ENCODE peak calls at places on chromosomes 6 and 20, in ten cellular contexts. One of them, this sample, is unnamed.

GRCh38 chr6:5471044-5471443 is 209.7 kb downstream of the FARS2 start:
- DNase-seq in cardiac muscle cell: peak
- DNase-seq in fibroblast of lung: peak
- DNase-seq in AG04450: peak
- DNase-seq in GM06990: no peak
- DNase-seq in GM12865: peak
- DNase-seq in stomach: peak
- DNase-seq in testis: peak
- DNase-seq in HL-60: peak
- DNase-seq in CD8-positive, alpha-beta T cell: peak
- DNase-seq in this sample: no peak

GRCh38 chr6:54515013-54515412 is 206.8 kb downstream of the TINAG start:
- DNase-seq in cardiac muscle cell: no peak
- DNase-seq in fibroblast of lung: peak
- DNase-seq in AG04450: no peak
- DNase-seq in GM06990: no peak
- DNase-seq in GM12865: no peak
- DNase-seq in stomach: no peak
- DNase-seq in testis: no peak
- DNase-seq in HL-60: no peak
- DNase-seq in CD8-positive, alpha-beta T cell: no peak
- DNase-seq in this sample: no peak

GRCh38 chr6:96124778-96125177 is 109.0 kb downstream of the FUT9 start:
- DNase-seq in cardiac muscle cell: no peak
- DNase-seq in fibroblast of lung: peak
- DNase-seq in AG04450: no peak
- DNase-seq in GM06990: no peak
- DNase-seq in GM12865: no peak
- DNase-seq in stomach: no peak
- DNase-seq in testis: no peak
- DNase-seq in HL-60: no peak
- DNase-seq in CD8-positive, alpha-beta T cell: no peak
- DNase-seq in this sample: no peak

GRCh38 chr6:168815229-168815628 is 374.2 kb downstream of the SMOC2 start:
- DNase-seq in cardiac muscle cell: no peak
- DNase-seq in fibroblast of lung: no peak
- DNase-seq in AG04450: no peak
- DNase-seq in GM06990: no peak
- DNase-seq in GM12865: no peak
- DNase-seq in stomach: no peak
- DNase-seq in testis: no peak
- DNase-seq in HL-60: no peak
- DNase-seq in CD8-positive, alpha-beta T cell: no peak
- DNase-seq in this sample: no peak

GRCh38 chr6:152642578-152643375 is 5.6 kb upstream of the SYNE1 start:
- DNase-seq in cardiac muscle cell: peak
- DNase-seq in fibroblast of lung: peak
- DNase-seq in AG04450: no peak
- DNase-seq in GM06990: no peak
- DNase-seq in GM12865: peak
- DNase-seq in stomach: peak
- DNase-seq in testis: peak
- DNase-seq in HL-60: peak
- DNase-seq in CD8-positive, alpha-beta T cell: peak
- DNase-seq in this sample: no peak

GRCh38 chr20:35702051-35702823 is 3.0 kb downstream of the ROMO1 start:
- DNase-seq in cardiac muscle cell: no peak
- DNase-seq in fibroblast of lung: peak
- DNase-seq in AG04450: peak
- DNase-seq in GM06990: no peak
- DNase-seq in GM12865: no peak
- DNase-seq in stomach: no peak
- DNase-seq in testis: no peak
- DNase-seq in HL-60: no peak
- DNase-seq in CD8-positive, alpha-beta T cell: no peak
- DNase-seq in this sample: peak

GRCh38 chr20:23441850-23442313 is 2.4 kb downstream of the CSTL1 start:
- DNase-seq in cardiac muscle cell: peak
- DNase-seq in fibroblast of lung: peak
- DNase-seq in AG04450: peak
- DNase-seq in GM06990: no peak
- DNase-seq in GM12865: peak
- DNase-seq in stomach: peak
- DNase-seq in testis: peak
- DNase-seq in HL-60: no peak
- DNase-seq in CD8-positive, alpha-beta T cell: peak
- DNase-seq in this sample: peak

GRCh38 chr20:63060057-63060991 is 53.6 kb upstream of the BHLHE23 start:
- DNase-seq in cardiac muscle cell: no peak
- DNase-seq in fibroblast of lung: peak
- DNase-seq in AG04450: no peak
- DNase-seq in GM06990: no peak
- DNase-seq in GM12865: no peak
- DNase-seq in stomach: no peak
- DNase-seq in testis: no peak
- DNase-seq in HL-60: no peak
- DNase-seq in CD8-positive, alpha-beta T cell: no peak
- DNase-seq in this sample: peak

GRCh38 chr6:166382933-166383816 is at the start of gene MPC1:
- DNase-seq in cardiac muscle cell: peak
- DNase-seq in fibroblast of lung: peak
- DNase-seq in AG04450: peak
- DNase-seq in GM06990: peak
- DNase-seq in GM12865: peak
- DNase-seq in stomach: peak
- DNase-seq in testis: peak
- DNase-seq in HL-60: peak
- DNase-seq in CD8-positive, alpha-beta T cell: peak
- DNase-seq in this sample: peak

GRCh38 chr6:166381381-166381732 is 1.4 kb downstream of the MPC1 start:
- DNase-seq in cardiac muscle cell: no peak
- DNase-seq in fibroblast of lung: no peak
- DNase-seq in AG04450: no peak
- DNase-seq in GM06990: no peak
- DNase-seq in GM12865: no peak
- DNase-seq in stomach: no peak
- DNase-seq in testis: no peak
- DNase-seq in HL-60: no peak
- DNase-seq in CD8-positive, alpha-beta T cell: no peak
- DNase-seq in this sample: no peak

GRCh38 chr6:166382500-166382932 is 224 bp downstream of the MPC1 start:
- DNase-seq in cardiac muscle cell: no peak
- DNase-seq in fibroblast of lung: no peak
- DNase-seq in AG04450: no peak
- DNase-seq in GM06990: no peak
- DNase-seq in GM12865: no peak
- DNase-seq in stomach: no peak
- DNase-seq in testis: no peak
- DNase-seq in HL-60: no peak
- DNase-seq in CD8-positive, alpha-beta T cell: no peak
- DNase-seq in this sample: no peak

GRCh38 chr6:166379800-166380199 is 2.9 kb downstream of the MPC1 start:
- DNase-seq in cardiac muscle cell: no peak
- DNase-seq in fibroblast of lung: no peak
- DNase-seq in AG04450: no peak
- DNase-seq in GM06990: no peak
- DNase-seq in GM12865: no peak
- DNase-seq in stomach: peak
- DNase-seq in testis: no peak
- DNase-seq in HL-60: no peak
- DNase-seq in CD8-positive, alpha-beta T cell: no peak
- DNase-seq in this sample: no peak

DNA sequence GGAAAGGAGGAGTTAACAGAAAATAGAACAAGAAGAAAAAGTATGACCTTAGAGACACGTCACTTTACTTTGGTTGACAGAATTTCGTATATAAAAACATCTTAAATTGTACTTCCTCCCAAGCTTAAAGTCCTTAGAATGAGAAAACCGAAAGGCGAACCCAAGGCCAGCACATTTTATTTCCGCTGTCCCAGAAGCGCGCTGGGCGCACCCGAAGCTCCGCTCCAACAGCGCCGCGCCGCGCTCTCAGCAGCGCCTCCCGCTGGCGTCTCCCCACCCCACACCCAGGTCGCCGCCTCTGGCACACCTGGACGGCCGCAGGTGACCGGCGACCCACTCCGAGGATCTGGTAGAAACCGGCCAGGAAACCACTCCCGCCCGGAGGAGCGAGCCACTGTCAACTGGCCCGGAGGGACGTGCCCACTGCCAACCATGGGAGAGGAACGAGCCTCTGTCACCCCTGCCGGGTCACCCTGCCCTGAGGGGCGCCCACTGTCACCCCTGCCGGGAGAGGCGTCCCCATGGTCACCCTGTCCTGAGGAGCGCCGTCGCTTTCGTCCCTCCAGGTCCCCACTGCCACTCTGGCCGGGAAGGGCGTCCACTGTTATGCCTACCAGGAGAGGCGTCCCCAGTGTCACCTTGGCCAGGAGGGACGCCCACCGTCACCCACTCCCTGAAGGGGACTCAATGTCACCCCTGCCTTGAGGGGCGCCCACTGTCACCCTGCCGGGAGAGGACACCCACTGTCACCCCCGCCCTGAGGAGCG is 824 bp downstream of the MPC1 start:
- DNase-seq in cardiac muscle cell: peak
- DNase-seq in fibroblast of lung: peak
- DNase-seq in AG04450: no peak
- DNase-seq in GM06990: peak
- DNase-seq in GM12865: peak
- DNase-seq in stomach: peak
- DNase-seq in testis: peak
- DNase-seq in HL-60: peak
- DNase-seq in CD8-positive, alpha-beta T cell: peak
- DNase-seq in this sample: no peak
- TF ChIP-seq CTCF in cardiac muscle cell: peak
- TF ChIP-seq CTCF in fibroblast of lung: peak
- TF ChIP-seq CTCF in AG04450: peak
- TF ChIP-seq CTCF in GM06990: peak
- TF ChIP-seq CTCF in GM12865: peak
- TF ChIP-seq CTCF in stomach: peak
- TF ChIP-seq CTCF in testis: peak
- TF ChIP-seq CTCF in HL-60: peak
- TF ChIP-seq CTCF in CD8-positive, alpha-beta T cell: peak
- TF ChIP-seq CTCF in this sample: peak

DNA sequence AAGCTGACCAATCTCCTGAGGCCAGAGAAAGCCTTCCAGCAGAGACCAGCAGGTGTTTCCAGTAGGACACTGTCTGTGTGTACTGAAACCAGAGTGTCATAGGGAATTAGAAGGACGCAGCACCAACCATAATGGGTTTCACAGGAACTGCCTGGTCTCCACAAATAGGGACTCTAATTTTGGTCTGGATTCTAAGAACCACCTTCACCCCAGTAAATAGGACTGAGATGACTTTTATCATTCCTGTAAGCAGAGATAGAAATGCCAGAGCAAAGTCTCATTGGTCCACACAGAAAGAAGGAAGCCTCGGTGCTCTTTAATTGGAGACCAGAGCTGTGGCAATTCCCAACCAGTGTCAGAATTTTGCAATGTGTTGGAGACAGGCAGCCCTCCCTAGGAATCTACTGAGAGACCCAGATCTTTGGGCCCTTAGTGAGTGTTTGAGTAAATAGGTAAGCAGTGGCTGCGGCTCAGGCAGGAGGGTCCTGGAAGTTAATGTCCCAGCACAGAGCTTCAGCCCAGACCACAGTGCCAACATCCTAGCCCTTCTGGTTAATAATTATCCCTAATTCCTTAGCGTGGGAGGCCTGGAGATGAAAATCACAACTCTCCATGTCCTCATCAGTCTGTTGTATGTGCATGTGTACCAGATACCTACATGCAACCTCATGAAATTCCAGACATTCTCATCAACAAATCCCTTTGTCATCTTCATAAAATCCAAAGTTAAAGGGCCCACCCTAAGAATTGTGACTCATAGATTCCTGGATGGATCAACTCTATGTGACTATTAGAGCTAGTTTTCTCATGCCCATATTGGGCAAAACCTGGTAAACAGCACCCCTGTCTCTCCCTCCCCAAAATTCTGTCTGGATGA is 81.2 kb downstream of the UNC5CL start:
- DNase-seq in cardiac muscle cell: no peak
- DNase-seq in fibroblast of lung: peak
- DNase-seq in AG04450: peak
- DNase-seq in GM06990: no peak
- DNase-seq in GM12865: no peak
- DNase-seq in stomach: no peak
- DNase-seq in testis: no peak
- DNase-seq in HL-60: no peak
- DNase-seq in CD8-positive, alpha-beta T cell: no peak
- DNase-seq in this sample: no peak
- TF ChIP-seq CTCF in cardiac muscle cell: no peak
- TF ChIP-seq CTCF in fibroblast of lung: no peak
- TF ChIP-seq CTCF in AG04450: no peak
- TF ChIP-seq CTCF in GM06990: no peak
- TF ChIP-seq CTCF in GM12865: no peak
- TF ChIP-seq CTCF in stomach: no peak
- TF ChIP-seq CTCF in testis: no peak
- TF ChIP-seq CTCF in HL-60: no peak
- TF ChIP-seq CTCF in CD8-positive, alpha-beta T cell: no peak
- TF ChIP-seq CTCF in this sample: no peak

DNA sequence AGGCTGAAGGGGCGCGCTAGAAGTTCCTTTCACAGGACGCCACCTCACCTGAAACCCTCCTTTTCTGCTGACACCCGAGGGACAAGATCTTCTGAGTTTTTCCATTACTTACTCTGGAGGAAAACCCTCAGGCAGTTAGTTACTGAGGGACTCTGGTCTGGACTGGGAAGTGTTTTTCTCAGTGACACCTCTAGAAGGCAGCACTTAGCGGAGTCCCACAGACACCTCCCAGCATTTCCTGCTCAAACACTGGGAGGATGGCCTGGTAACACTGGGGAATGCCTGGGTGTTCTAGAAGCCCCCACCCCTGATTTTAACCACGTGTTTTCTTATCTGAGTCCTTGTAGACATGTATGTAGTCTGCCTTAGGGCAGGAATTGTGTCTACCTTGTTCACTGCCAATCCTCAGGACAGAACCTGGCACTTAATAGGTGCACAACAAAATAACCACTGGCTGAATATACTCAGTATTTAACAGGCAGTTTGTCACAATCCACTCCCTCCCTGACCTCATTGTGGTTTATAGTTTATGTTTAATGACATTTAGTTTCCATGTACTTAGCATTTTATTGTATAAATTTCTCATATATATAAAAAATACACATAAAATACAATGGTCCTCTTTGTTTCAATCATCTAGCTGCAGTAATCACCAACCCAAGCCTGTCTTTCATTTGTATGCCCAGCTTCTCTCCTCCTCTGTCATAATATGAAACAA is 4.8 kb downstream of the GSTA3 start:
- DNase-seq in cardiac muscle cell: no peak
- DNase-seq in fibroblast of lung: no peak
- DNase-seq in AG04450: no peak
- DNase-seq in GM06990: peak
- DNase-seq in GM12865: no peak
- DNase-seq in stomach: no peak
- DNase-seq in testis: peak
- DNase-seq in HL-60: no peak
- DNase-seq in CD8-positive, alpha-beta T cell: no peak
- DNase-seq in this sample: no peak
- TF ChIP-seq CTCF in cardiac muscle cell: peak
- TF ChIP-seq CTCF in fibroblast of lung: peak
- TF ChIP-seq CTCF in AG04450: peak
- TF ChIP-seq CTCF in GM06990: peak
- TF ChIP-seq CTCF in GM12865: peak
- TF ChIP-seq CTCF in stomach: no peak
- TF ChIP-seq CTCF in testis: no peak
- TF ChIP-seq CTCF in HL-60: no peak
- TF ChIP-seq CTCF in CD8-positive, alpha-beta T cell: no peak
- TF ChIP-seq CTCF in this sample: peak

GRCh38 chr6:16276991-16277981 is 38.9 kb downstream of the GMPR start:
- DNase-seq in cardiac muscle cell: peak
- DNase-seq in fibroblast of lung: peak
- DNase-seq in AG04450: peak
- DNase-seq in GM06990: no peak
- DNase-seq in GM12865: peak
- DNase-seq in stomach: peak
- DNase-seq in testis: peak
- DNase-seq in HL-60: peak
- DNase-seq in CD8-positive, alpha-beta T cell: no peak
- DNase-seq in this sample: no peak
- TF ChIP-seq CTCF in cardiac muscle cell: peak
- TF ChIP-seq CTCF in fibroblast of lung: peak
- TF ChIP-seq CTCF in AG04450: peak
- TF ChIP-seq CTCF in GM06990: peak
- TF ChIP-seq CTCF in GM12865: peak
- TF ChIP-seq CTCF in stomach: no peak
- TF ChIP-seq CTCF in testis: no peak
- TF ChIP-seq CTCF in HL-60: peak
- TF ChIP-seq CTCF in CD8-positive, alpha-beta T cell: no peak
- TF ChIP-seq CTCF in this sample: peak